ENCODE peak calls at places on chromosomes 11 and 22, in seven cellular contexts. B is BJ, A is heart right ventricle, H is OCI-LY7, E is lower lobe of right lung, O is cardiac fibroblast, L is adrenal gland. R is an unnamed sample.
A peak's percentile ranks its signal among the peaks of the same experiment; 100 is the strongest.

GRCh38 chr11:66468691-66469090 is 2.0 kb downstream of the PELI3 start:
- DNase-seq in B (no peak), A (no peak), H (no peak), E (no peak), O (no peak), L (no peak), R (no peak)

GRCh38 chr22:24134090-24134846 is 47.0 kb upstream of the SUSD2 start:
- DNase-seq in B (no peak), A (no peak), H (no peak), E (peak; percentile 90), O (no peak), L (no peak), R (no peak)

GRCh38 chr11:122743949-122744876 is 88.7 kb downstream of the UBASH3B start:
- DNase-seq in B (no peak), A (no peak), H (peak; percentile 92), E (no peak), O (no peak), L (no peak), R (no peak)

GRCh38 chr11:79438631-79439429 is 2.0 kb downstream of the TENM4 start:
- DNase-seq in B (no peak), A (peak; percentile 9), H (no peak), E (no peak), O (no peak), L (peak; percentile 33), R (no peak)

GRCh38 chr11:102780491-102780918 is at the start of gene MMP10:
- DNase-seq in B (no peak), A (no peak), H (no peak), E (no peak), O (peak; percentile 33), L (no peak), R (no peak)

GRCh38 chr11:46710821-46711269 is 8.2 kb upstream of the F2 start:
- DNase-seq in B (peak; percentile 88), A (peak; percentile 48), H (no peak), E (no peak), O (peak; percentile 95), L (peak; percentile 68), R (no peak)

GRCh38 chr11:104883342-104883741 is 14.9 kb downstream of the CASP12 start:
- DNase-seq in B (no peak), A (no peak), H (no peak), E (no peak), O (no peak), L (no peak), R (no peak)

GRCh38 chr11:1783725-1784529 is 20.2 kb upstream of the CTSD start:
- DNase-seq in B (no peak), A (no peak), H (no peak), E (no peak), O (no peak), L (no peak), R (no peak)

GRCh38 chr11:12251651-12252560 is 125.5 kb upstream of the PARVA start:
- DNase-seq in B (no peak), A (no peak), H (no peak), E (no peak), O (no peak), L (no peak), R (no peak)

GRCh38 chr22:30889268-30889995 is 79.1 kb downstream of the MORC2 start:
- DNase-seq in B (no peak), A (no peak), H (no peak), E (no peak), O (no peak), L (no peak), R (peak; percentile 49)

GRCh38 chr11:32884770-32885384 is 7.7 kb upstream of the QSER1 start:
- DNase-seq in B (no peak), A (no peak), H (peak; percentile 39), E (no peak), O (peak; percentile 41), L (no peak), R (no peak)

GRCh38 chr11:74846770-74847169 is 98.1 kb downstream of the RNF169 start:
- DNase-seq in B (no peak), A (no peak), H (no peak), E (no peak), O (no peak), L (no peak), R (no peak)
- TF ChIP-seq CTCF in B (no peak), A (no peak), H (no peak), E (no peak), O (peak; percentile 34), L (no peak), R (no peak)

DNA sequence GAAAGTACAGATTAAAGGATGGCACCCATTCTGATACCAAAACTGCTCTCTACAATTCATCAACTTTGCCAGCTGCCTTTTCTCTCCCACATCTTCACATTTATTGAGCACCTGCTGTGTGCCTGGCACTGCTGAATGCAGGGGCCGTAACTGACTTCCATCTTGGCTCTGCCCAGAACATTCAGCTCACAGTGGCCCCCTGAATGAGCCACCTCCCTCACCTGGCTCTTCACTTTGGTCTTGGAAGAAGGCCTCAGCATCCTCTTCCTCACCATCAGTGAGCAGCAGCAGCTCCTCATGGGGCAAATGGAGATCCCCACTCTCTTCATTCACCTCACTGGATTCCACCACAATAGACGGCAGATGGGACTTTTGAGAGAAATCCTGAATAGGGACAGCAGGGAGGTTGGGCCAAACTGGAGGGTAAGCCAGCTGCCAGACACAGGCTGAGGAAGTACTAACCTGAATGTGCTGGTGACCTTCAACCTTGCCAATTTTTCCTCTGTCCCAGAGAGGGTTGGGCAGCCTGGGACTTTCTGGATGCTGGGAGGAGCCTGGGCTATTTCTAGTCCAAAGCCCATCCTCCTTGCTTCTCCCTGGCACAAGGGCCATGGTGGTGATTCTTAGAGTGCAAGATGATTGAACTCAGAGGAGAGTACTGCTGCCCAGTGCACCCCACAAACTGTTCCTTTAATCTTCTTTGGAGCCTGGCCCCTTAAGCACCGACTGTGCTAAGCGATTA is 1.9 kb upstream of the UQCC3 start:
- DNase-seq in B (no peak), A (no peak), H (no peak), E (no peak), O (no peak), L (peak; percentile 81), R (no peak)
- TF ChIP-seq CTCF in B (no peak), A (no peak), H (no peak), E (no peak), O (no peak), L (no peak), R (no peak)

GRCh38 chr11:75325713-75326438 is 25.6 kb downstream of the ARRB1 start:
- DNase-seq in B (peak; percentile 68), A (peak; percentile 58), H (no peak), E (peak; percentile 62), O (peak; percentile 93), L (no peak), R (no peak)

GRCh38 chr11:75330279-75330678 is 21.2 kb downstream of the ARRB1 start:
- DNase-seq in B (no peak), A (no peak), H (no peak), E (no peak), O (no peak), L (no peak), R (no peak)

GRCh38 chr11:75326439-75326810 is 25.0 kb downstream of the ARRB1 start:
- DNase-seq in B (no peak), A (no peak), H (no peak), E (no peak), O (no peak), L (no peak), R (no peak)

GRCh38 chr11:75324740-75325139 is 26.7 kb downstream of the ARRB1 start:
- DNase-seq in B (no peak), A (no peak), H (no peak), E (no peak), O (no peak), L (no peak), R (no peak)

DNA sequence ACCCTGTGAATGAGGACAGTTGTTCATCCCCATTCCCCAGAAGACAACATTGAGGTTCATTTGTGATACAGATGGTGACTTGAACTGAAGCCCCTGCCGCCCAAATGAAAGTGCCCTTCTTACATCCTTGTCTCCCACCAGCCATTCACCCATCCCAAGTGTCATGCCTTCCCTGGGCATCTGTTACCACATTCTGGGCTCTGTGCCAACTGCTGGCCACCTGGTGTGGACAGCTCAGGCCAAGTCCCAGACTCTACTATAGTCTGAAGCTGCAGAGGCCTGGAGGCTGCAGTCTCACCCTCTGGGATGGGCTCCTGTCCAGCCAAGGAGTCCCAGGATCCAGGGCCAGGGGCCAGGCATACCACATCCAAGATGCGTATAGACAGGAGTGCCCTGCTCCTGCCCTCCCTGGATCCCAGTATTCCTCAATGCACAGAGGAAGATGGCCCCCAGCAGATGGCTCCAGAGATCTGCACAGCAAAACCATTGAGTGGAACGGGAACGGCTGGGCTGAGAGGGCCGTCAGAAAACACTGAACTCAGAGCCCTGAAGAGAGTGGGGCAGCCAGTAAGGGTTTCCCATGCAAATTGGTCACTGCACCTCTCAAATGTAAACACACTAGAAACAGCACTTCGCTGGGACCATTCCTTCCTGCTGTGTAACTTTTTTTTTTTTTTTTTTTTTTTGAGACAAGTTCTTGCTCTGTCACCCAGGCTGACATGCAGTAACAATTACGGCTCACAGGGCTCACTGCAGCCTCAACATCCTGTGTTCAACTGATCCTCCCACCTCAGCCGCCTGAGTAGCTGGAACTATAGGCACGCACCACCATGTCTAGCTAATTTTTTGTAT is 22.8 kb downstream of the ARRB1 start:
- DNase-seq in B (no peak), A (peak; percentile 63), H (peak; percentile 45), E (peak; percentile 86), O (peak; percentile 85), L (peak; percentile 48), R (peak; percentile 75)
- TF ChIP-seq CTCF in B (peak; percentile 88), A (peak; percentile 80), H (peak; percentile 65), E (peak; percentile 72), O (peak; percentile 84), L (no peak), R (peak; percentile 70)

GRCh38 chr11:120514541-120515121 is 3.1 kb downstream of the GRIK4 start:
- DNase-seq in B (no peak), A (no peak), H (no peak), E (peak; percentile 32), O (no peak), L (no peak), R (no peak)

GRCh38 chr11:120511116-120511803 is at the start of gene GRIK4:
- DNase-seq in B (no peak), A (peak; percentile 85), H (peak; percentile 81), E (peak; percentile 85), O (peak; percentile 78), L (peak; percentile 88), R (peak; percentile 93)

GRCh38 chr11:120513436-120514315 is 2.1 kb downstream of the GRIK4 start:
- DNase-seq in B (no peak), A (no peak), H (no peak), E (peak; percentile 28), O (no peak), L (no peak), R (peak; percentile 63)

GRCh38 chr11:120511804-120512726 is 517 bp downstream of the GRIK4 start:
- DNase-seq in B (no peak), A (no peak), H (no peak), E (peak; percentile 47), O (no peak), L (peak; percentile 43), R (peak; percentile 69)

DNA sequence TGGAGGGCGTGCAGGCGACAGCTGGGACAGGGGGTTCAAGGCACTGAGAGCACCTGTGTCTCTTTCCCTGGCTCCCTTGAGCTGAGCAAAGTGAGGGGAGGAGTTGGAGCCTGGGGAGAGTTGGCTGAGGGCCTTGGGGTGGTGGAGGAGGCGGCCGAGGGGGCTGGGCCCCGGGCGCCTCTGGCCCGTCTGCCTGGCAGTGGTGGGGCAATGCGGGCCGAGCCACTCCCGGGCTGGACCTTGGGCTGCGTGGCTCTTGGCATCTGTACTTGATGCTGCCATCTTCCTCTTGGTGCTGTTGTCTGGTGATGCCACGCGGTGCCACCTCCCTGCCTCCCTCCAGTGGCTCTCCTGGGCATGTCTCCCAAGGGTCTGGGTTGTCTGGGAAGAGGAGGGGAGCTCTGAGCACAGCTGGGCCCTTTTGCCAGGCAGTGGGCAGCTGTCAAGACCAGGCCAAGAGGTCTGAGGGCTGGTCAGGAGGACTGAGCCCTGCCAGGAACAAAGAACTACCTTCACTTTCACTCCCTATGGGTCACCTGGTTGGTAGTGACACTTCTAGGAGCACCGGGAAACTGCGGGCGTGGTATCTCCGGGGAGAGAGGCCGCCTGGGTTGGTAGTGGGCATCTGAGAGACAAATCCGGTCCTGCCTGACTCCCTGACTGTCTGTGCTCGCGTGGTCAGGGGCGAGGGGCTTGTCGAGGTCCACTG is 1.3 kb downstream of the GRIK4 start:
- DNase-seq in B (no peak), A (no peak), H (no peak), E (peak; percentile 38), O (no peak), L (no peak), R (peak; percentile 67)
- TF ChIP-seq CTCF in B (peak; percentile 23), A (no peak), H (no peak), E (no peak), O (no peak), L (no peak), R (no peak)

R was measured in type B pancreatic cell.